ENCODE peak calls at places on chromosomes 6 and 20, in six cellular contexts. B is A549, T is K562, A is endothelial cell of umbilical vein, R is GM12878, K is HepG2. E is an unnamed sample.

GRCh38 chr6:2688416-2689064 is 62.2 kb downstream of the MYLK4 start:
- DNase-seq in R (no peak), A (peak), T (no peak), B (peak), K (peak), E (peak)

GRCh38 chr6:71499667-71500066 is 211.1 kb downstream of the OGFRL1 start:
- DNase-seq in K (no peak), R (no peak), A (no peak), T (no peak), B (no peak), E (no peak)

GRCh38 chr20:21134883-21135493 is 9.1 kb downstream of the KIZ start:
- DNase-seq in K (peak), B (no peak), R (no peak), A (no peak), T (no peak), E (no peak)

GRCh38 chr6:159125977-159126376 is 43.2 kb upstream of the FNDC1 start:
- DNase-seq in T (no peak), B (no peak), A (no peak), K (no peak), R (no peak), E (no peak)

GRCh38 chr6:139050770-139051313 is 22.3 kb downstream of the ABRACL start:
- DNase-seq in R (no peak), A (no peak), B (no peak), T (no peak), K (no peak), E (peak)

GRCh38 chr6:166998256-166999144 is 697 bp upstream of the CEP43 start:
- DNase-seq in B (no peak), A (peak), K (no peak), R (no peak), T (peak), E (peak)

GRCh38 chr6:45419574-45420082 is 41.9 kb upstream of the SUPT3H start:
- DNase-seq in K (peak), A (peak), R (no peak), T (no peak), B (peak), E (peak)

GRCh38 chr6:113879186-113880096 is 22.3 kb downstream of the MARCKS start:
- DNase-seq in R (peak), K (peak), T (peak), A (peak), B (peak), E (peak)

GRCh38 chr6:7528565-7528964 is 12.9 kb upstream of the DSP start:
- DNase-seq in B (no peak), K (no peak), T (no peak), A (no peak), R (no peak), E (no peak)

GRCh38 chr6:116387374-116387773 is 16.6 kb downstream of the DSE start:
- DNase-seq in R (no peak), A (peak), K (no peak), B (no peak), T (no peak), E (peak)

GRCh38 chr20:39623584-39624234 is 661.6 kb downstream of the DHX35 start:
- DNase-seq in K (no peak), T (no peak), A (peak), R (no peak), B (no peak), E (no peak)

GRCh38 chr6:22399693-22400092 is 102.9 kb upstream of the PRL start:
- DNase-seq in B (no peak), R (no peak), K (no peak), A (peak), T (no peak), E (no peak)

GRCh38 chr20:34925981-34926380 is 29.6 kb downstream of the GSS start:
- DNase-seq in A (no peak), T (no peak), R (no peak), K (no peak), B (no peak), E (no peak)

GRCh38 chr6:8608737-8609136 is 173.4 kb upstream of the SLC35B3 start:
- DNase-seq in R (no peak), A (no peak), T (no peak), B (no peak), K (no peak), E (no peak)

GRCh38 chr6:7656355-7656754 is 66.4 kb downstream of the SNRNP48 start:
- DNase-seq in K (peak), T (no peak), B (no peak), A (no peak), R (no peak), E (no peak)

GRCh38 chr6:15255481-15256414 is 9.9 kb downstream of the JARID2 start:
- DNase-seq in R (peak), T (no peak), A (no peak), B (no peak), K (no peak), E (no peak)

GRCh38 chr20:47464380-47465101 is 37.1 kb upstream of the NCOA3 start:
- DNase-seq in A (peak), K (peak), T (no peak), R (no peak), B (peak), E (no peak)
- TF ChIP-seq CTCF in A (peak), K (peak), T (no peak), R (no peak), B (no peak), E (no peak)

DNA sequence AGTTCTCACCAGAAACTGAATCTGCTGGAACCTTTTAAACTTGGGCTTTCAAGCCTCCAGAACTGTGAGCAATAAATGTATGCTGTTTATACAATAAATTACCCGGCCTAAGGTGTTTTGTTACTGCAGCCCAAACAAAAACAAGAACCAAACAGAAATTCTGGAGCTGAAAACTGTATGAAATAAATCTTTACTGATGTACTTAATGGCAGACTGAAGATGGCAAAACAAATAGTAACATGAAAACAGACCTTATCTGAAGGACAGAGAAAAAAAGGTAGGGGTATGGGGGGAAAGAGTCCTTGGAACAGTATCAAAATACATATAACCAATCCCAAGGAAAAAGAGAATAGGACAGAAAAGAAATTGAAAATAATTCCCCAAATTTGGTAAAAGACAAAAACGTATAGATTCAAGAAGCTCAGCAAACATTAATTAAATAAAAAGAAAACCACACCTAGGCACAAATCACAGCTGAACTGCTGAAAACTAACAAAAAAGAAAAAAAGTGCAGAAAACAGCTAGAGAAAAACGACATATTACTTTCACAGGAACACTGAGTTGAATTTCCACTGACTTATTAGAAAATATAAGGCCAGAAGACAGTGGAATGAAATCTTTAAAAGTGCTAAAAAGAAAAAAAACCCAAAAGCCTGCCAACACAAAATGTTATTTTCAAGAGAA is 47.7 kb downstream of the NOL7 start:
- DNase-seq in R (no peak), T (no peak), K (no peak), A (no peak), B (no peak), E (no peak)
- H3K4me3 ChIP-seq in R (peak), T (no peak), K (no peak), A (no peak), B (no peak), E (no peak)

GRCh38 chr6:5636210-5637030 is 370.3 kb downstream of the NRN1 start:
- DNase-seq in R (no peak), K (no peak), T (no peak), A (no peak), B (no peak), E (no peak)
- TF ChIP-seq MYC in R (no peak), K (no peak), T (no peak), A (no peak), B (no peak), E (no peak)

GRCh38 chr20:57122481-57123138 is 143.8 kb downstream of the BMP7 start:
- DNase-seq in T (no peak), A (no peak), R (no peak), B (no peak), K (no peak), E (no peak)

GRCh38 chr20:57117296-57117695 is 149.1 kb downstream of the BMP7 start:
- DNase-seq in K (no peak), R (no peak), A (no peak), B (no peak), T (no peak), E (no peak)

GRCh38 chr20:57123139-57123903 is 143.1 kb downstream of the BMP7 start:
- DNase-seq in B (no peak), T (no peak), K (no peak), R (no peak), A (no peak), E (no peak)

GRCh38 chr20:57118107-57118769 is 148.2 kb downstream of the BMP7 start:
- DNase-seq in K (no peak), B (no peak), A (no peak), R (no peak), T (peak), E (no peak)

DNA sequence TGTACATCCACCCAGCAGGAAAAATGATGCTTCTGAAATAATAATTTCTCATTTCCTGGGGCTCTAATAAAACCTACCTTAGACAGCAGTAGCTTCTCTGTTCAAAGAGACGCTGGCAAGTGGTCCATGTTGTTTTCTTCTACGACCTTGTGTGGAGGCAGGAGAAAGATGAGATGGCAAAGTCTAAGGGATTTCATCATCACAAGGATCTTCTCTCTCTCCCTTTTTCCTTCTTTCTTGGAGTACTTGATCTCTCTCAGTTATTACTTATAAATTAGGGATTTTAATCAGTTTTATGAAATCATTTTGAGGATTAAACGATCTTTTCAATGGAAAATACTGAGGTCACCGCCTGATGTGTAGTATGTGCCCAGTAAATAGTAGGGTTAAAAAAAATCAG is 147.5 kb downstream of the BMP7 start:
- DNase-seq in K (no peak), R (no peak), T (no peak), A (no peak), B (no peak), E (no peak)
- TF ChIP-seq CTCF in K (no peak), R (no peak), T (no peak), A (no peak), B (no peak), E (no peak)

GRCh38 chr20:32051720-32052089 is 337 bp upstream of the HCK start:
- DNase-seq in T (no peak), A (no peak), R (no peak), K (no peak), B (no peak), E (no peak)

GRCh38 chr20:32053648-32054047 is 1.6 kb downstream of the HCK start:
- DNase-seq in K (no peak), T (no peak), A (no peak), B (no peak), R (no peak), E (no peak)

GRCh38 chr20:32052792-32053362 is 835 bp downstream of the HCK start:
- DNase-seq in K (no peak), B (no peak), A (no peak), R (no peak), T (no peak), E (peak)

GRCh38 chr20:32050851-32051556 is 1.0 kb upstream of the HCK start:
- DNase-seq in B (no peak), R (no peak), K (no peak), A (no peak), T (no peak), E (peak)

DNA sequence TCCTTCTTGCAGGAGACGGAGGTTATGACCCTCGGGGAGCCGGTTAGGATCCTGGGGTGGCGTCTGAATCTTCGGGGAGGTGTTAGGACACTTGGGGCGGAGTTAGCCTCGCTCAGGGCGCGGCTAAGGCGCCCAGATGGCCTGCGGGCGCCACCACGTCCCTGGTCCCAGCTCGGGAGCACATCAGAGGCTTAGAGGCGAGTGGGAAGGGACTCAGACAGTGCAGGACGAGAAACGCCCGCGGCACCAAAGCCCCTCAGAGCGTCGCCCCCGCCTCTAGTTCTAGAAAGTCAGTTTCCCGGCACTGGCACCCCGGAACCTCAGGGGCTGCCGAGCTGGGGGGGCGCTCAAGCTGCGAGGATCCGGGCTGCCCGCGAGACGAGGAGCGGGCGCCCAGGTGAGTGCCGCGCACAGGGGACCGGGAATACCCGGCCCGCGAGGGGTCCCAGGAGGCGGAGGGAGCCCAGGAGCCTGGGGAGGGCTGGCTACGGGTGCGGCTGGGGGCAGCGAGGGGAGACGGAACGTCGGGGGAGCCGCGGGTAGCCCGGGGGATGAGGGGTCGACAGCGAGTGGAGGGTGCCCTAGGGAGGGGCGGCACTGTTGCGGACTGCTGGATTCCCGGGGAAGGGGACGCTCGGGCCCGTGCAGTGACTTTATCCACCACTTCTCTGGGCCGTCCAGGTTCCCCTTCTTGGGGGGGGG is at the start of gene HCK:
- DNase-seq in R (no peak), A (no peak), B (peak), T (no peak), K (no peak), E (peak)
- H3K4me3 ChIP-seq in R (peak), A (no peak), B (peak), T (no peak), K (no peak), E (peak)

E was measured in NB4.